ENCODE peak calls at places on chromosome 18, in four cellular contexts. E is H9, P is Karpas-422, R is neural progenitor cell. S is an unnamed sample.
A peak's percentile ranks its signal among the peaks of the same experiment; 100 is the strongest.

GRCh38 chr18:35618703-35619102 is 37.2 kb downstream of the GALNT1 start:
- DNase-seq in P (no peak), R (peak; percentile 52), E (no peak), S (no peak)

GRCh38 chr18:55439036-55439435 is 149.0 kb downstream of the TCF4 start:
- DNase-seq in R (peak; percentile 76), E (peak; percentile 65), P (no peak), S (no peak)

GRCh38 chr18:38367473-38367872 is 801.9 kb upstream of the CELF4 start:
- DNase-seq in E (no peak), P (no peak), R (no peak), S (no peak)

GRCh38 chr18:11071300-11071699 is 78.1 kb downstream of the PIEZO2 start:
- DNase-seq in P (no peak), E (no peak), R (no peak), S (no peak)

GRCh38 chr18:22170421-22171262 is 1.3 kb downstream of the GATA6 start:
- DNase-seq in E (peak; percentile 47), R (peak; percentile 61), P (no peak), S (no peak)

GRCh38 chr18:6414118-6414722 is 491 bp downstream of the L3MBTL4 start:
- DNase-seq in P (no peak), E (peak; percentile 42), R (peak; percentile 67), S (peak; percentile 86)

GRCh38 chr18:34870916-34871315 is 160.8 kb downstream of the DTNA start:
- DNase-seq in R (peak; percentile 20), P (no peak), E (no peak), S (no peak)

GRCh38 chr18:74203811-74204210 is 55.5 kb downstream of the TIMM21 start:
- DNase-seq in R (no peak), E (no peak), P (no peak), S (no peak)

GRCh38 chr18:35042389-35043066 is 1.3 kb downstream of the MAPRE2 start:
- DNase-seq in P (peak; percentile 72), E (no peak), R (no peak), S (peak; percentile 31)

GRCh38 chr18:29430416-29430815 is 1253.5 kb upstream of the CDH2 start:
- DNase-seq in E (no peak), P (no peak), R (no peak), S (no peak)

GRCh38 chr18:11327656-11328055 is 178.3 kb upstream of the PIEZO2 start:
- DNase-seq in R (no peak), P (no peak), E (no peak), S (no peak)

GRCh38 chr18:23143059-23143831 is 8.0 kb downstream of the CABLES1 start:
- DNase-seq in R (no peak), E (no peak), P (no peak), S (no peak)

GRCh38 chr18:79784965-79785770 is 12.6 kb upstream of the KCNG2 start:
- DNase-seq in R (no peak), P (no peak), E (no peak), S (no peak)

GRCh38 chr18:37409870-37410269 is 155.7 kb downstream of the CELF4 start:
- DNase-seq in E (peak; percentile 66), R (no peak), P (no peak), S (no peak)

GRCh38 chr18:23503967-23504352 is 649 bp downstream of the RMC1 start:
- DNase-seq in P (peak; percentile 57), R (no peak), E (no peak), S (peak; percentile 15)

GRCh38 chr18:14971461-14972185 is 223.7 kb downstream of the ANKRD30B start:
- DNase-seq in E (no peak), R (no peak), P (no peak), S (no peak)

GRCh38 chr18:5962362-5962761 is 67.0 kb upstream of the TMEM200C start:
- DNase-seq in P (no peak), E (no peak), R (no peak), S (no peak)

GRCh38 chr18:23311346-23312103 is 141.6 kb upstream of the RIOK3 start:
- DNase-seq in R (no peak), E (no peak), P (no peak), S (no peak)

GRCh38 chr18:44920441-44920840 is 239.8 kb downstream of the SETBP1 start:
- DNase-seq in E (no peak), R (no peak), P (no peak), S (no peak)

GRCh38 chr18:26317353-26317865 is 91.2 kb downstream of the TAF4B start:
- DNase-seq in P (no peak), E (no peak), R (no peak), S (no peak)

GRCh38 chr18:78757014-78757413 is 222.6 kb upstream of the SALL3 start:
- DNase-seq in P (no peak), R (no peak), E (no peak), S (no peak)

GRCh38 chr18:69885841-69886531 is 61.7 kb downstream of the CD226 start:
- DNase-seq in R (no peak), P (no peak), E (no peak), S (no peak)

GRCh38 chr18:51123936-51124486 is 73.5 kb downstream of the MEX3C start:
- DNase-seq in E (no peak), R (no peak), P (no peak), S (no peak)

GRCh38 chr18:11308499-11308898 is 159.1 kb upstream of the PIEZO2 start:
- DNase-seq in P (no peak), E (no peak), R (no peak), S (no peak)

GRCh38 chr18:79531386-79531785 is 135.7 kb downstream of the NFATC1 start:
- DNase-seq in P (no peak), E (no peak), R (no peak), S (no peak)

GRCh38 chr18:31626409-31626808 is 34.7 kb downstream of the TTR start:
- DNase-seq in R (no peak), P (peak; percentile 81), E (no peak), S (no peak)

GRCh38 chr18:79542876-79543750 is 136.5 kb upstream of the CTDP1 start:
- DNase-seq in P (no peak), R (no peak), E (peak; percentile 12), S (no peak)

GRCh38 chr18:78396077-78396476 is 583.5 kb upstream of the SALL3 start:
- DNase-seq in E (no peak), P (no peak), R (no peak), S (no peak)

GRCh38 chr18:26863122-26863879 is 2.2 kb downstream of the AQP4 start:
- DNase-seq in P (no peak), R (peak; percentile 71), E (peak; percentile 77), S (no peak)

GRCh38 chr18:25349926-25350560 is 1.9 kb downstream of the ZNF521 start:
- DNase-seq in R (peak; percentile 74), E (peak; percentile 41), P (peak; percentile 7), S (peak; percentile 33)

GRCh38 chr18:34342960-34343359 is 118.2 kb upstream of the NOL4 start:
- DNase-seq in R (no peak), P (no peak), E (no peak), S (no peak)

GRCh38 chr18:75915941-75916640 is 488.6 kb upstream of the SMIM21 start:
- DNase-seq in P (no peak), E (peak; percentile 89), R (peak; percentile 96), S (no peak)
- H3K4me2 ChIP-seq in P (no peak overlapping the region), E (peak overlapping the region; percentile 58), R (peak overlapping the region; percentile 82), S (no peak overlapping the region)

GRCh38 chr18:54360406-54360805 is 2.7 kb downstream of the C18orf54 start:
- DNase-seq in E (no peak), R (peak; percentile 14), P (no peak), S (no peak)
- H3K4me2 ChIP-seq in E (no peak overlapping the region), R (peak overlapping the region; percentile 81), P (peak overlapping the region; percentile 75), S (no peak overlapping the region)

DNA sequence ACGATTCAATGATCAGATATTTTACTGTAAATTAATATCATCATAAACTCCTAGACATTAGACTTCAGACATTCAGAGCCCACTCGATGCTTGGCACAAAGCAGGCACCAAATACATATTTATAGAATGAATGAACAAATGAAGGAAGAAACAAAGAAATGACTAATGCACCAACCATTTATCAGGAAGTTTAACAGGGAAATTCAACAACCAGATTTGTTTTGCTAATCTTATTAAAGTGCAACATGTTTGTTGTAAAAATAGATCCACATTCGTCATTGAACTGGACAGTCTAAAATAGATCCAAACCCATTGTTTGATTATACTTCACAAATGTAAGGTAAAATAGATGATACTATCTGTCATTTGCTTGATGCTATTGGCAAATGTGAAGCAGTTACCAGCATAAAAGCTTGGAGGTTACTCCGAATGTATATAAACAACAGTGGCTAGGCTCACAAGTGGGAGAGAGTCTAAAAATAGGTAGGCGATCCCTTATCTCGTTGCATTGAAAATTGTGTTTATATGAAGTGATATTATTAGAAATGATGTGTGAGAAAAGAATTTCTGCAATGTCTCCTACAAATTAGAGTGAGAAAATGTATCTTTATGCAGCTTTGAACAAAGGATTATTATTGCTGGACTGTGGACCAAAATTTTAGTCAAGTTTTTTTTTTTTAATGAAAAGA is 246.2 kb downstream of the NEDD4L start:
- DNase-seq in R (no peak), E (no peak), P (no peak), S (no peak)
- H3K4me2 ChIP-seq in R (no peak overlapping the region), E (no peak overlapping the region), P (no peak overlapping the region), S (no peak overlapping the region)

DNA sequence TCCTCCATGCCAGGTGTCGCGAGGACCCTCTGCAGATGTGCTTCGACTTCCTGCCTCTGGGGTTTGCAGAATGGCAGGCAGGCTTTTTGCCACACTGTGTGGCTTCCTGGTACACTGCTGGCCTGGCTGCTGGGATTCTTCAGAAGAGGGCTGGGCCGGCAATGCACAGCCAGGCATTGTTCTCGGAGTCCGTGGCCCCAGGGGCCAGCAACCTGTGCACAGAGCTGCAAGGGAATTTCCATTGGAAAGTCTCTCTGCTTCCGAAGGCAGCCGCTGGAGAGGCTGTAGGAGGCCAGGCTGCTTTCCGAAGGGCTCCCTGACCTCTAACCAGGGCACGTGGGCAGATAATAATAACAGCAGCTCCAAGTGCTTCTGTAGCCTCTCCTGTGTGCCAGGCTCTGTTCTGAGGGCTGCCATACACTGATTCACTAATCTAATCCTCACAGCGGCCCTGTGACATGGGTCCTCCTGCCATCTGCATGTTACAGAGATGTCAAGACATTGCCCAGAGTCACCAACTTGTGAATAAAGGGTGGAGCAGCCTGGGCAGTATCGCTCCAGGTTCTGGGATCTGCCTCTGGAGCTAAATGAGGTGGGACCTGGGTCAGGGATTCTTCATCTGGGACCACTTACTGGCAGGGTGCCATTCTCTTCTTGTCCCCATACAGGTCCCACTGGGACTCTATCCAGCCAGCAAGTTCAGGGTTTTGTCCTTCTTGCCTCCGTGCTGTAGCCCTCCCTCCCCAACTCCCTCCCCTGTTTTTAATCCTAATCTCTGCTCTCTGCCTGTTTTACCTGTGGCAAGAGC is 5.0 kb downstream of the LDLRAD4 start:
- DNase-seq in E (no peak), P (no peak), R (peak; percentile 21), S (no peak)
- H3K4me2 ChIP-seq in E (no peak overlapping the region), P (no peak overlapping the region), R (peak overlapping the region; percentile 39), S (no peak overlapping the region)

GRCh38 chr18:48104703-48105102 is 174.2 kb upstream of the SMAD2 start:
- DNase-seq in E (no peak), P (no peak), R (no peak), S (no peak)

GRCh38 chr18:48106976-48107781 is 176.7 kb upstream of the SMAD2 start:
- DNase-seq in P (no peak), R (no peak), E (peak; percentile 74), S (no peak)

GRCh38 chr18:48105317-48105716 is 174.9 kb upstream of the SMAD2 start:
- DNase-seq in E (no peak), P (peak; percentile 46), R (no peak), S (no peak)

GRCh38 chr18:48108136-48108535 is 177.7 kb upstream of the SMAD2 start:
- DNase-seq in R (no peak), P (no peak), E (no peak), S (no peak)

DNA sequence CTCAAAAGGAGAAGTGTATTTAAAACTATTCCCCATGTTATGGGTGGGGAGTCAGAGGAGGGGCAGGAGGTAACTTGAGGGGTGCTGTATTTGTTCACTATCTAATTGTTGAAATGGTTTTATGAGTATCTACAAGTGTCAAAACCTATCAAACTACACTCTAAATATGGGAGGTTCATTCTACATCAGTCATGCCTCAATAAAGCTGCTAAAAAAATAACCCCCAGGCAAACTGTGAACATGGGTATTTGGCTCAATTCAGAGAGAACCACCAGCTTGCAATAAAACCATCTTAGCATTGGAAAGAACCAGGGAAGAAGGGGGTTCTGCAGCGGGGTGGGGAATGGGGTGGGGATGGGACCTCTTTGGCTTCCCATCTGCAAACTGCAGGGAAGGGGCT is 176.0 kb upstream of the SMAD2 start:
- DNase-seq in R (no peak), E (no peak), P (no peak), S (no peak)
- H3K4me2 ChIP-seq in R (no peak overlapping the region), E (peak overlapping the region; percentile 34), P (no peak overlapping the region), S (no peak overlapping the region)